ENCODE peak calls at places on chromosomes 13 and 19, in four cellular contexts. A is GM12878, I is GM12891, Q is HL-60. P is an unnamed sample.

GRCh38 chr19:4889034-4889825 is 13.5 kb downstream of the ARRDC5 start:
- DNase-seq in Q (no peak), A (no peak), I (no peak), P (no peak)

GRCh38 chr19:34269081-34269480 is 14.7 kb downstream of the GARRE1 start:
- DNase-seq in I (no peak), Q (no peak), A (no peak), P (no peak)

GRCh38 chr13:44955421-44955820 is 33.9 kb downstream of the NUFIP1 start:
- DNase-seq in A (no peak), I (no peak), Q (no peak), P (no peak)

GRCh38 chr19:7751157-7751783 is 3.9 kb upstream of the CD209 start:
- DNase-seq in A (peak), Q (no peak), I (no peak), P (no peak)

GRCh38 chr19:8208119-8208709 is 956 bp upstream of the CERS4 start:
- DNase-seq in A (no peak), Q (no peak), I (no peak), P (no peak)

GRCh38 chr13:45372189-45373115 is 31.5 kb upstream of the TPT1 start:
- DNase-seq in A (no peak), I (no peak), Q (no peak), P (no peak)

GRCh38 chr19:40803857-40804782 is 5.1 kb downstream of the EGLN2 start:
- DNase-seq in Q (no peak), I (peak), A (peak), P (peak)

GRCh38 chr19:48350856-48351255 is 12.9 kb downstream of the TMEM143 start:
- DNase-seq in I (no peak), A (no peak), Q (no peak), P (no peak)

GRCh38 chr13:94415484-94415883 is 64.0 kb downstream of the DCT start:
- DNase-seq in I (no peak), Q (no peak), A (no peak), P (no peak)

GRCh38 chr13:48567521-48568331 is 34.8 kb upstream of the RCBTB2 start:
- DNase-seq in I (no peak), Q (peak), A (no peak), P (no peak)

GRCh38 chr19:6095760-6096159 is 14.5 kb downstream of the RFX2 start:
- DNase-seq in Q (no peak), I (no peak), A (no peak), P (no peak)

GRCh38 chr13:98060282-98060681 is 82.6 kb upstream of the FARP1 start:
- DNase-seq in A (no peak), I (no peak), Q (no peak), P (no peak)

GRCh38 chr19:49615861-49616260 is 24.1 kb downstream of the RRAS start:
- DNase-seq in A (no peak), Q (no peak), I (no peak), P (no peak)

GRCh38 chr19:33811246-33811645 is 14.6 kb downstream of the KCTD15 start:
- DNase-seq in Q (no peak), I (no peak), A (no peak), P (no peak)

GRCh38 chr13:106562301-106562700 is 5.6 kb downstream of the ARGLU1 start:
- DNase-seq in Q (no peak), A (no peak), I (no peak), P (no peak)

GRCh38 chr13:48412100-48412556 is 785 bp downstream of the LPAR6 start:
- DNase-seq in Q (no peak), A (no peak), I (no peak), P (no peak)

GRCh38 chr13:37209621-37210020 is 104.2 kb upstream of the CSNK1A1L start:
- DNase-seq in I (no peak), Q (no peak), A (no peak), P (no peak)

GRCh38 chr19:7739801-7740659 is 7.3 kb downstream of the CD209 start:
- DNase-seq in Q (no peak), I (no peak), A (no peak), P (no peak)

GRCh38 chr19:42083537-42083936 is 7.6 kb downstream of the ZNF574 start:
- DNase-seq in Q (no peak), A (no peak), I (no peak), P (no peak)

GRCh38 chr13:35881360-35881759 is 249.8 kb downstream of the DCLK1 start:
- DNase-seq in A (no peak), Q (no peak), I (no peak), P (no peak)

GRCh38 chr13:51494151-51494550 is 41.3 kb upstream of the INTS6 start:
- DNase-seq in A (no peak), Q (no peak), I (no peak), P (no peak)

GRCh38 chr13:110073982-110074381 is 233.0 kb downstream of the COL4A1 start:
- DNase-seq in Q (no peak), A (no peak), I (no peak), P (no peak)

GRCh38 chr19:46723023-46723461 is 6.1 kb upstream of the PRKD2 start:
- DNase-seq in A (no peak), Q (no peak), I (no peak), P (no peak)

GRCh38 chr13:46552302-46552680 is 679 bp upstream of the LRCH1 start:
- DNase-seq in A (no peak), Q (no peak), I (no peak), P (no peak)

GRCh38 chr19:29845576-29846176 is 33.9 kb downstream of the CCNE1 start:
- DNase-seq in I (no peak), A (no peak), Q (no peak), P (peak)

GRCh38 chr13:112979406-112979902 is 10.4 kb downstream of the MCF2L start:
- DNase-seq in Q (no peak), I (no peak), A (no peak), P (no peak)

GRCh38 chr13:77056382-77056781 is 29.4 kb upstream of the FBXL3 start:
- DNase-seq in Q (no peak), A (no peak), I (no peak), P (no peak)

GRCh38 chr13:50893211-50893852 is 16.3 kb upstream of the RNASEH2B start:
- DNase-seq in I (no peak), A (no peak), Q (no peak), P (no peak)

GRCh38 chr13:43153436-43154082 is 130.2 kb downstream of the DNAJC15 start:
- DNase-seq in A (no peak), Q (no peak), I (no peak), P (no peak)

GRCh38 chr19:48543121-48543710 is 8.8 kb upstream of the SULT2B1 start:
- DNase-seq in I (no peak), Q (peak), A (no peak), P (no peak)

GRCh38 chr19:6100284-6100915 is 9.9 kb downstream of the RFX2 start:
- DNase-seq in Q (peak), I (peak), A (no peak), P (peak)

GRCh38 chr13:51643882-51644281 is 59.6 kb downstream of the WDFY2 start:
- DNase-seq in A (no peak), Q (no peak), I (no peak), P (no peak)

GRCh38 chr13:97205971-97206370 is 16.2 kb upstream of the MBNL2 start:
- DNase-seq in Q (no peak), A (no peak), I (no peak), P (no peak)

GRCh38 chr13:19910336-19911072 is 47.1 kb upstream of the ZMYM5 start:
- DNase-seq in I (no peak), Q (no peak), A (no peak), P (no peak)

DNA sequence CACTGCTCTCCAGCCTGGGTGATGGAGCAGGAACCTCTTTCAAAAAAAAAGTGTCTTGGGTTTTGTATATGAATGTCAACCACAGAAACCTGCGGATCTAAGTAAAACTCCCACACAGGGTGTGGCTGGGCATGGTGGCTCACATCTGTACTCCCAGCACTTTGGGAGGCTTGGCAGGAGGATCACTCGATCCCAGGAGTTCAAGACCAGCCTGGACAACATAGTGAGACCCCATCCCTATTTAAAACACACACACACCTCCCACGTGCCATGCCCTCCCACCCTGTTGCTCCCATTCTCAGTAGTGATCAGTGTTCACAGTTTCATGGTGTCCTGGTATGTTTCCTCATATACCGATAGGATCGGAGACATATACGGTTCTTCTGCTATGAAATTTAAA is 9.2 kb downstream of the TMED1 start:
- DNase-seq in Q (no peak), A (no peak), I (no peak), P (no peak)
- TF ChIP-seq SPI1 in Q (no peak), A (no peak), I (no peak), P (no peak)

DNA sequence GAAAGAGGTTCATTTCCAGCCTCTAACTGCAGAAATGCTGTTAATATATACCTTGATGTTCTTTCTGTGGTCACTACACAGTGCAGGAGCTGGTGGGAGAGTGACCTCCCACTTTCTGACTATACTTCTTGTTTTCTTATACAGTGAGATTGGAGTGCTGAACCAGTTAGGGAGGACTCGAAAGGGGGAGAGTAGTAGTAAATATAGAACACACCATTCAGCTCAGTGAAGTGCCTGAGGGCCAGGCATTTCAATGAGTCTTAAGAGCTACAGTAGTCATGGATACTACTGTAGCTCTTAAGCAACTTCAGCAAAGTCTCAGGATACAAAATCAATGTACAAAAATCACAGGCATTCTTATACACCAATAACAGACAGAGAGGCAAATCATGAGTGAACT is 372.9 kb downstream of the MTUS2 start:
- DNase-seq in A (no peak), I (no peak), Q (no peak), P (no peak)
- TF ChIP-seq SPI1 in A (no peak), I (no peak), Q (no peak), P (no peak)

DNA sequence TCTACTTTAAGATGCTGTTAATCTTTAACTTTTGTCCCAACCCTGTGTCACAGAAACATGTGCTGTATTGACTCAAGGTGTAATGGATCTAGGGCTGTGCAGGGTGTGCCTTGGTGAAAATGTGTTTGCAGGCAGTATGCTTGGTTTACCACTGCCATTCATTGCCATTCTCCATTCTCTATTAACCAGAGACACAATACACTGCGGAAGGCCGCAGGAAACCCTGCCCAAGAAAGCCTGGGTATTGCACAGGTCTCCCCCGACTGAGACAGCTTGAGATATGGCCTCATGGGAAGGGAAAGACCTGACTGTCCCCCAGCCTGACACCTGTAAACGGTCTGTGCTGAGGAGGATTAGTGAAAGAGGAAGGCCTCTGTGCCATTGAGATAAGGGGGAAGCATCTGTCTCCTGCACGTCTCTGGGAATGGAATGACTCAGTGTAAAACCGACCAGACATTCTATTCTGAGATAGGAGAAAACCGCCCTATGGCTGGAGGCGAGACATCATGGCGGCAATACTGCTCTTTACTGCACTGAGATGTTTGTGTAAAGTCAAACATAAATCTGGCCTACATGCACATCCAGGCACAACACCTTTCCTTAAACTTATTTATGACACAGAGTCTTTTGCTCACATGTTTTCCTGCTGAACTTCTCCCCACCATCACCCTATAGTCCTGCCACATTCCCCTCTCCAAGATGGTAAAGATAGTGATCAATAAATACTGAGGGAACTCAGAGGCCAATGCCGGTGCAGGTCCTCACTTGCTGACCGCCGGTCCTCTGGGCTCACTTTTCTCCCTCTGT is 13.1 kb upstream of the ZNF888 start:
- DNase-seq in I (no peak), Q (no peak), A (peak), P (peak)
- TF ChIP-seq SPI1 in I (peak), Q (peak), A (peak), P (peak)

GRCh38 chr13:89846890-89847585 is 1500.4 kb upstream of the MIR17HG start:
- DNase-seq in A (no peak), Q (no peak), I (no peak), P (no peak)

GRCh38 chr13:89857502-89857901 is 1490.0 kb upstream of the MIR17HG start:
- DNase-seq in I (no peak), A (no peak), Q (no peak), P (no peak)

GRCh38 chr13:89856512-89856911 is 1491.0 kb upstream of the MIR17HG start:
- DNase-seq in I (no peak), A (no peak), Q (no peak), P (no peak)

DNA sequence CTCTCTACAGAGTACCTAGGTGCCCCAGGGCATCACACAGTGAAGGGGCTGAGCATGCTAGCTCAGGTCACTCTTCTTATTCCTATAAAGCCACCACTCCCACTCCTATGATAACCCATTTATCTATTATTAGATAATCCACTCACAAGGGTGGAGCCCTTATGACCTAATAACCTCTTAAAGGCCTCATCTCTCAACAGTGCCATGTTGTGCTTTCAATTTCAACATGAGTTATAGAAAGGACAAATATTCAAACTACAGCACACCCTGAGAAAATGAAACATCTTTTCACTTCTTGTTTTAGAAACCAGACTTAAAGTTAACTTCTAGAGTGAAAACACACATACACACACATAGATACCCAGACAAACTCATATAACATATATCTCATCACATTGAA is 1494.9 kb upstream of the MIR17HG start:
- DNase-seq in A (no peak), Q (no peak), I (no peak), P (no peak)
- TF ChIP-seq SPI1 in A (no peak), Q (no peak), I (peak), P (no peak)